ENCODE peak calls at places on chromosome 16, in six cellular contexts. A is renal cortical epithelial cell; T is GM12864; Y is right atrium auricular region; J is stimulated activated CD4-positive, alpha-beta T cell treated with anti-CD3 and anti-CD28 coated beads, Interleukin-2, amount 100 ng/mL, for 48 hours; O is CD14-positive monocyte. H is an unnamed sample.

GRCh38 chr16:75703341-75703740 is 2.1 kb upstream of the DUXB start:
- DNase-seq in T (no peak), A (no peak), Y (no peak), J (no peak), O (no peak), H (no peak)

GRCh38 chr16:78528265-78528664 is 428.8 kb downstream of the WWOX start:
- DNase-seq in A (peak), T (no peak), Y (no peak), O (no peak), J (no peak), H (no peak)

GRCh38 chr16:3965306-3965705 is 84.8 kb upstream of the CREBBP start:
- DNase-seq in J (no peak), Y (no peak), O (no peak), A (no peak), T (no peak), H (no peak)

GRCh38 chr16:16991711-16992110 is 479.0 kb downstream of the XYLT1 start:
- DNase-seq in Y (no peak), T (no peak), O (no peak), J (no peak), A (no peak), H (no peak)

GRCh38 chr16:35411156-35411555 is 1951.7 kb downstream of the TP53TG3F start:
- DNase-seq in T (no peak), A (no peak), Y (no peak), O (no peak), J (no peak), H (no peak)

GRCh38 chr16:3025032-3026002 is 1.5 kb downstream of the THOC6 start:
- DNase-seq in O (peak), Y (no peak), A (no peak), J (no peak), T (no peak), H (no peak)

GRCh38 chr16:86951831-86952598 is 365.2 kb downstream of the C16orf95 start:
- DNase-seq in J (no peak), O (no peak), Y (peak), T (no peak), A (peak), H (no peak)

GRCh38 chr16:72312862-72313261 is 140.9 kb upstream of the PMFBP1 start:
- DNase-seq in A (no peak), Y (no peak), O (no peak), J (no peak), T (no peak), H (no peak)

GRCh38 chr16:79848739-79849518 is 248.4 kb upstream of the MAF start:
- DNase-seq in O (no peak), A (no peak), J (no peak), Y (no peak), T (no peak), H (no peak)

GRCh38 chr16:12543700-12544476 is 259.8 kb downstream of the CPPED1 start:
- DNase-seq in J (no peak), A (peak), O (no peak), Y (no peak), T (no peak), H (no peak)

GRCh38 chr16:8751481-8752311 is 45.7 kb downstream of the TMEM186 start:
- DNase-seq in A (peak), J (no peak), T (no peak), Y (no peak), O (no peak), H (no peak)

GRCh38 chr16:46883353-46883689 is 841 bp upstream of the GPT2 start:
- DNase-seq in T (no peak), Y (no peak), J (peak), A (no peak), O (no peak), H (no peak)

GRCh38 chr16:48156790-48157209 is 1.0 kb upstream of the ABCC12 start:
- DNase-seq in J (peak), T (peak), A (peak), Y (peak), O (peak), H (peak)

GRCh38 chr16:87330646-87331045 is 13.5 kb upstream of the C16orf95 start:
- DNase-seq in T (no peak), J (no peak), A (no peak), Y (no peak), O (no peak), H (no peak)

GRCh38 chr16:17474037-17474436 is 3.3 kb upstream of the XYLT1 start:
- DNase-seq in O (no peak), A (no peak), J (no peak), Y (no peak), T (no peak), H (no peak)

GRCh38 chr16:22008215-22009142 is 568 bp downstream of the MOSMO start:
- DNase-seq in T (no peak), Y (no peak), A (no peak), J (peak), O (no peak), H (peak)

GRCh38 chr16:23950898-23951297 is 115.1 kb downstream of the PRKCB start:
- DNase-seq in O (peak), T (no peak), A (no peak), Y (no peak), J (no peak), H (no peak)

GRCh38 chr16:50011707-50012106 is 13.3 kb upstream of the CNEP1R1 start:
- DNase-seq in T (no peak), A (no peak), J (no peak), Y (no peak), O (no peak), H (no peak)

GRCh38 chr16:64627288-64627687 is 494.6 kb downstream of the CDH11 start:
- DNase-seq in T (no peak), A (no peak), Y (no peak), O (no peak), J (no peak), H (no peak)

GRCh38 chr16:4101421-4102275 is 14.6 kb downstream of the ADCY9 start:
- DNase-seq in T (no peak), J (no peak), Y (no peak), O (no peak), A (no peak), H (no peak)

GRCh38 chr16:89448656-89449055 is 41.7 kb downstream of the ANKRD11 start:
- DNase-seq in A (no peak), O (no peak), T (no peak), Y (no peak), J (no peak), H (no peak)